ENCODE peak calls at places on chromosomes 7 and 10, in eight cellular contexts. M is HFF-Myc, J is gastrocnemius medialis, T is prostate gland, D is upper lobe of left lung, O is HFFc6, G is spleen, X is fibroblast of pulmonary artery. Y is an unnamed sample.

GRCh38 chr10:101690461-101690860 is 4.5 kb downstream of the FBXW4 start:
- DNase-seq in T (no peak), J (no peak), X (no peak), M (no peak), G (no peak), O (no peak), D (peak), Y (no peak)

GRCh38 chr10:93063217-93063976 is 2.8 kb downstream of the CYP26C1 start:
- DNase-seq in J (no peak), M (no peak), X (no peak), D (no peak), G (no peak), O (no peak), T (no peak), Y (no peak)

GRCh38 chr10:112525215-112525614 is 78.2 kb downstream of the VTI1A start:
- DNase-seq in M (no peak), J (no peak), O (no peak), D (no peak), X (no peak), T (no peak), G (no peak), Y (no peak)

GRCh38 chr7:121372376-121373024 is 23.6 kb downstream of the FAM3C start:
- DNase-seq in G (no peak), M (no peak), X (peak), D (no peak), O (no peak), J (no peak), T (no peak), Y (no peak)

GRCh38 chr7:14752301-14752700 is 150.2 kb downstream of the DGKB start:
- DNase-seq in D (no peak), J (no peak), M (no peak), G (no peak), X (no peak), T (no peak), O (no peak), Y (no peak)

GRCh38 chr7:157020514-157021070 is 10.1 kb upstream of the MNX1 start:
- DNase-seq in O (no peak), J (no peak), D (no peak), G (no peak), M (no peak), T (no peak), X (no peak), Y (no peak)

GRCh38 chr7:22730921-22731654 is 4.1 kb downstream of the IL6 start:
- DNase-seq in O (peak), J (no peak), D (no peak), G (no peak), X (peak), M (no peak), T (no peak), Y (no peak)

GRCh38 chr10:116184448-116184794 is 88.6 kb downstream of the GFRA1 start:
- DNase-seq in T (no peak), X (no peak), O (no peak), G (no peak), M (no peak), J (no peak), D (no peak), Y (no peak)

GRCh38 chr7:105715528-105715927 is 134.2 kb upstream of the EFCAB10 start:
- DNase-seq in O (no peak), J (no peak), G (no peak), T (no peak), M (no peak), X (no peak), D (no peak), Y (no peak)

GRCh38 chr7:78783179-78783962 is 670.1 kb downstream of the MAGI2 start:
- DNase-seq in D (no peak), X (no peak), G (no peak), J (no peak), O (no peak), M (no peak), T (no peak), Y (no peak)

GRCh38 chr7:41152179-41152678 is 550.7 kb downstream of the INHBA start:
- DNase-seq in T (no peak), G (no peak), O (no peak), J (no peak), D (no peak), M (no peak), X (no peak), Y (no peak)

GRCh38 chr10:91220954-91221696 is 662 bp downstream of the PCGF5 start:
- DNase-seq in T (peak), D (peak), O (no peak), J (no peak), M (no peak), G (no peak), X (no peak), Y (no peak)

GRCh38 chr10:72171175-72171630 is 44.6 kb upstream of the ANAPC16 start:
- DNase-seq in D (peak), J (no peak), O (peak), T (no peak), M (peak), G (no peak), X (peak), Y (no peak)

GRCh38 chr10:12709516-12709915 is 292.0 kb downstream of the CCDC3 start:
- DNase-seq in G (no peak), M (no peak), D (no peak), X (peak), T (no peak), O (peak), J (no peak), Y (no peak)

GRCh38 chr10:5888843-5889623 is 660 bp downstream of the ANKRD16 start:
- DNase-seq in G (peak), D (peak), M (no peak), T (no peak), X (peak), J (no peak), O (no peak), Y (peak)

GRCh38 chr10:33927347-33927746 is 592.9 kb upstream of the NRP1 start:
- DNase-seq in J (no peak), M (no peak), T (no peak), X (peak), G (no peak), D (no peak), O (no peak), Y (no peak)

GRCh38 chr10:77881636-77882035 is 44.9 kb downstream of the DLG5 start:
- DNase-seq in M (no peak), T (no peak), J (peak), G (no peak), D (no peak), X (no peak), O (no peak), Y (no peak)

GRCh38 chr10:13987472-13987871 is 343.3 kb downstream of the FRMD4A start:
- DNase-seq in D (no peak), O (peak), J (no peak), X (peak), M (peak), T (no peak), G (no peak), Y (no peak)

GRCh38 chr10:77710759-77711682 is 73.4 kb upstream of the KCNMA1 start:
- DNase-seq in J (peak), D (peak), T (peak), G (peak), X (peak), O (peak), M (peak), Y (peak)

GRCh38 chr7:153397906-153398305 is 638.4 kb downstream of the ACTR3B start:
- DNase-seq in T (no peak), O (no peak), M (no peak), G (no peak), J (no peak), X (no peak), D (no peak), Y (no peak)

GRCh38 chr7:79175390-79175789 is 278.1 kb downstream of the MAGI2 start:
- DNase-seq in T (no peak), X (no peak), G (no peak), O (no peak), J (no peak), M (no peak), D (no peak), Y (no peak)

GRCh38 chr7:100489824-100490223 is 6.1 kb downstream of the NYAP1 start:
- DNase-seq in X (peak), T (no peak), O (peak), D (no peak), G (no peak), M (peak), J (no peak), Y (no peak)

GRCh38 chr7:52260046-52260665 is 775.3 kb upstream of the POM121L12 start:
- DNase-seq in J (no peak), T (no peak), D (no peak), G (no peak), O (no peak), M (no peak), X (no peak), Y (no peak)

GRCh38 chr7:41415051-41415450 is 287.8 kb downstream of the INHBA start:
- DNase-seq in X (no peak), T (no peak), D (no peak), J (no peak), G (no peak), M (no peak), O (no peak), Y (no peak)

GRCh38 chr7:31747553-31747952 is 60.5 kb downstream of the PPP1R17 start:
- DNase-seq in M (no peak), T (no peak), G (no peak), X (no peak), O (no peak), D (no peak), J (no peak), Y (no peak)

GRCh38 chr10:17533731-17534130 is 79.3 kb upstream of the ST8SIA6 start:
- DNase-seq in T (no peak), M (no peak), X (peak), O (no peak), D (no peak), G (no peak), J (no peak), Y (no peak)

GRCh38 chr7:32034052-32034451 is 36.2 kb downstream of the PDE1C start:
- DNase-seq in D (no peak), X (no peak), T (no peak), O (no peak), G (no peak), M (no peak), J (no peak), Y (no peak)

GRCh38 chr10:1178506-1178905 is 122.3 kb downstream of the WDR37 start:
- DNase-seq in T (no peak), D (peak), G (peak), O (no peak), X (no peak), M (no peak), J (no peak), Y (no peak)

GRCh38 chr10:69629519-69629896 is 539 bp upstream of the FAM241B start:
- DNase-seq in M (no peak), T (no peak), D (no peak), O (no peak), J (no peak), G (no peak), X (no peak), Y (no peak)

GRCh38 chr10:100879741-100880360 is 32.9 kb upstream of the SLF2 start:
- DNase-seq in X (no peak), G (no peak), T (no peak), D (no peak), O (no peak), J (no peak), M (no peak), Y (no peak)

GRCh38 chr7:72025381-72025960 is 386.7 kb downstream of the CALN1 start:
- DNase-seq in O (no peak), D (no peak), G (no peak), M (no peak), X (no peak), J (no peak), T (no peak), Y (no peak)

GRCh38 chr7:32142649-32143048 is 72.4 kb upstream of the PDE1C start:
- DNase-seq in T (no peak), X (peak), M (no peak), O (no peak), G (no peak), J (no peak), D (no peak), Y (no peak)

GRCh38 chr7:107017965-107018714 is 26.4 kb upstream of the PRKAR2B start:
- DNase-seq in G (no peak), T (no peak), D (no peak), O (no peak), M (no peak), X (no peak), J (no peak), Y (no peak)

GRCh38 chr10:109892087-109892486 is 31.2 kb downstream of the XPNPEP1 start:
- DNase-seq in M (no peak), J (no peak), X (no peak), T (no peak), G (no peak), D (no peak), O (no peak), Y (no peak)

GRCh38 chr7:123738808-123739207 is 10.0 kb downstream of the WASL start:
- DNase-seq in J (no peak), O (no peak), D (no peak), T (no peak), X (no peak), M (no peak), G (no peak), Y (no peak)

GRCh38 chr7:408651-409343 is 110.8 kb downstream of the PDGFA start:
- DNase-seq in J (no peak), X (no peak), M (no peak), D (no peak), G (peak), T (no peak), O (no peak), Y (no peak)

DNA sequence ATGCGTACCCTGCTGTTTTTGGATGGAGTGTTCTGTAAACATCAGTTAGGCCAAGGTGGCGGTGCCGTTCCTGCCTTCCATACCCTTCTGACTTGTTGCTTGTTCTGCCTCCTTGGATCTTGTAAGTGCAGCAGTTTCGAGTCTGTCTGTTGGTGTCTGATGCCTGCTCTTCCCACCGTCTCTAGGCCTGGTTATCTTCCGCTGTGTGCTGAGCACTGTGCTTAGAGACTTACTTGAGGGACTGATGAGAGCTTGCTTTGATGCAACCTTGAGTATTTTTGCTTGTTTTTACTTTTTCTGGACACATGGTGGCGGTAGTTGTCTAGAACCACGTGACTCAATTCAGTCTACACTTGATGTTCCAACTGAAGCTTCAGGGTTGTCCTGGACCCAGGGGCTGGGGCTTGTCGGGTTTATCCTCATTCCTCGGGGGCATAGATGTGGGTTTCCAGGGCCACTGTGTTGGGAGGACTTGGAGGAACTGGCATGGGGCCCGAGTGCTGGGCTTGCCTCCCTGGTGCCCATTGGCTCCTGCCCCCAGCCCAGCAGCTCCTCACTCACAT is 14.4 kb upstream of the SPRN start:
- DNase-seq in X (peak), D (no peak), J (no peak), M (no peak), T (no peak), G (no peak), O (peak), Y (peak)
- TF ChIP-seq CTCF in X (peak), D (no peak), J (no peak), M (peak), T (no peak), G (no peak), O (peak), Y (peak)

DNA sequence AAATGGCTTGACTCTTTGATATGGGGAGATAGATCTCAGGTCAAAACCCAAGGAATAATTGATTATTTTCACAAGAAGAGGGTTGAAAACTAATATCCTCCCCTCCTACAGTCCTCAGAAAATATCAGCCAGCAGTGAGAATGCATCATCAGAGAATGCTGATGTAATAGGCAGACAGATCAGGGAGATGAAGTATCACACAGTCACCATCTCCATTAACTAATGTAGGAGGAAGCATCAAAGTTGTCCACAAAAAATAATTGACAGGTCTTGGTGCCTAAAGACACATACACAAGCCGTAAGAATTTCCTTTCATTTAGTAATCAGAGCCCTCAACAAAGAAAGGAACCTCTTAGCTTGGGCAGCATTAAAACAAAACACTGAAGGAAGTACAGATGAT is 82.4 kb downstream of the VWDE start:
- DNase-seq in D (no peak), J (no peak), M (no peak), G (no peak), X (no peak), O (no peak), T (no peak), Y (no peak)
- TF ChIP-seq CTCF in D (no peak), J (no peak), M (no peak), G (no peak), X (no peak), O (no peak), T (no peak), Y (no peak)

DNA sequence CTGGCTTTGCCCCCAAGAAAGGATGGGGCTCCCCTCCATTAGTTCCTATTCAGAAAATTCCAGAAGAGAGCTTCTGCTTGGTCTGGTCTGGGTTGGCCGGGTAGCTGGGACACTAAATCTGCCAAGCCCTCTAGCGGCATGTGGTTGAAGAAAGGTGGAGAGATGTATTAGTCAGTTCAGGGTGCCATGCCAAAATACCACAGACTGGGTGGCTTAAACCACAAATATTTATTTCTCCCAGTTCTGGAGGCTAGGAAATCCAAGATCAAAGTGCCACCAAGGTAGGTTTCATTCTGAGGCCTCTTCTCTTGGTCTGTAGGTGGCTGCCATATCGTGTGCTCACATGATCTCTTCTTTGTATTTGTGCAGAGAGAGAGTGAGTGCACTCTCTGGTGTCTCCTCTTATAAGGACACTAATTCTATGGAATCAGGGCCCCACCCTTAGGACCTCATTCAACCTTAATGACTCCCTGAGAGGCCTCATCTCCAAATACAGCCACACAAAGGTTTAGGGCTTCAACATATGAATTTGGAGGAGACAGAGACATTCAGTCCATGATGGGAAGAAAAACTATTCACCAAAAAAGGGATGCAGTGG is 38.7 kb upstream of the MTPAP start:
- DNase-seq in T (no peak), D (no peak), G (no peak), M (no peak), X (no peak), J (no peak), O (peak), Y (no peak)
- TF ChIP-seq CTCF in T (no peak), D (no peak), G (no peak), M (no peak), X (no peak), J (no peak), O (peak), Y (no peak)

DNA sequence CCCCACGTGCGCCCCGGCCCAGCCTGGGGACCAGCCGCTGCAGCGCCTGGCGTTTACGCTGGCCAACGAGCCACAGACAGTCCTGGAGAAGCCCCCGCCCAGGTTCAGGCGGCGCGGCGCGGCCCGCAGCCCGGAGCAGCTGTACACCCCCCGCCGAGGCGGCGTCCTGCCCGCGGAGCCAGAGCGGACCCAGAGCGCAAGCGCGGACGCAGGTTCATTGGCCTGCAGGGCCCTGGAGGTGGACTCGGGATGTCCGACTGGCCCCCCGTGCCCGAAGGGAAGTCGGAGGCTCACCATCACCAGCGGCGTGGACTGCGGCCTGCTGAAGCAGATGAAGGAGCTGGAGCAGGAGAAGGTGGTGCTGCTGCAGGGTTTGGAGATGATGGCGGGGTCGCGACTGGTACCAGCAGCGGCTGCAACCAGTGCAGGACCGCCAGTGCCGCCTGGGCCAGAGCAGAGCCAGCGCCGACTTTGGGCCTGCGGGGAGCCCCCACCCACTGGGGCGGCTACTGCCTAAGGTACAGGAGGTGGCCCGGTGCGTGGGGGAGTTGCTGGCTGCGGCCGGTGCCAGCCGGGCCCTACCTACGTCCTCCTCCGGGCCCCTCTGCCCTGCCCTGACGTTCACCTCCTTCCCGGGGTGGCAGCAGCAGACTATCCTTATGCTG is 72.0 kb upstream of the KCTD7 start:
- DNase-seq in M (no peak), G (no peak), D (no peak), T (no peak), J (no peak), O (no peak), X (no peak), Y (no peak)
- TF ChIP-seq CTCF in M (no peak), G (no peak), D (no peak), T (no peak), J (no peak), O (no peak), X (no peak), Y (no peak)

GRCh38 chr10:15088428-15089261 is at the start of gene ACBD7:
- DNase-seq in D (peak), M (no peak), O (peak), G (peak), J (peak), T (peak), X (peak), Y (peak)
- TF ChIP-seq CTCF in D (peak), M (peak), O (peak), G (peak), J (peak), T (peak), X (no peak), Y (peak)

GRCh38 chr10:43667317-43667731 is 18.6 kb upstream of the ZNF32 start:
- DNase-seq in G (no peak), M (no peak), T (no peak), X (peak), O (no peak), J (no peak), D (no peak), Y (no peak)
- TF ChIP-seq CTCF in G (no peak), M (peak), T (peak), X (peak), O (peak), J (peak), D (peak), Y (no peak)

GRCh38 chr7:3998060-3998459 is 684.0 kb upstream of the FOXK1 start:
- DNase-seq in X (peak), G (no peak), O (no peak), J (no peak), D (no peak), T (no peak), M (no peak), Y (no peak)

GRCh38 chr7:3992841-3993240 is 689.3 kb upstream of the FOXK1 start:
- DNase-seq in M (no peak), J (no peak), T (no peak), D (no peak), X (no peak), G (no peak), O (no peak), Y (no peak)

GRCh38 chr7:3994764-3995163 is 687.3 kb upstream of the FOXK1 start:
- DNase-seq in J (no peak), M (no peak), T (no peak), D (no peak), X (no peak), O (no peak), G (no peak), Y (no peak)

GRCh38 chr7:3991771-3992231 is 690.3 kb upstream of the FOXK1 start:
- DNase-seq in T (no peak), G (no peak), X (no peak), J (peak), D (no peak), O (no peak), M (no peak), Y (no peak)

DNA sequence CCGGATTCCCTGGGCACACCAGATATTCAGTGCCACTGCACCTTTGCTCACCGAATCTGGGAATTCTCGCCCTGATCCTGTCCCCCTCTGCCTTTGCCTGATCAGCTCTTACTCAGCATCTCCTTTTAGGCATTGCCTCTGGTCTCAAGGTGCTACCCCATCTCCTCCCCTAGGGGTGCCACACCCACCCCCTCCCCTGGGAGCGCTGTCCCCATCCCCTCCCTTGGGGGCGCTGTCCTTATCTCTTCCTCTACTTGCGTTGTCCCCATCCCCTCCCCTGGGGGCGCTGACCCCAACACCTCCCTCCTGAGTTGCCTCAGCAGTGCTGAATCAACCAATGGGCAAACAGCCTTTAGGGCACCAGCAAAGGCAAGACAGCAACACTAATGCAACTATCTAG is 686.9 kb upstream of the FOXK1 start:
- DNase-seq in D (no peak), T (no peak), G (no peak), M (no peak), O (no peak), J (no peak), X (no peak), Y (no peak)
- TF ChIP-seq CTCF in D (no peak), T (no peak), G (no peak), M (no peak), O (no peak), J (no peak), X (no peak), Y (no peak)